ENCODE peak calls at places on chromosomes 11 and 22, in five cellular contexts. M is AG04450; P is stimulated activated CD4-positive, alpha-beta T cell treated with anti-CD3 and anti-CD28 coated beads, TNF-alpha, amount 100 ng/mL, for 24 hours; Q is activated effector memory CD4-positive, alpha-beta T cell treated with anti-CD3 and anti-CD28 coated beads, Interleukin-2, amount 50 U/mL, for 16 hours; O is ACHN. R is an unnamed sample.

GRCh38 chr22:23315341-23315917 is 135.1 kb downstream of the BCR start:
- DNase-seq in P (peak; percentile 18), Q (peak; percentile 83), M (no peak), O (peak; percentile 65), R (peak; percentile 29)

GRCh38 chr22:19885841-19886592 is 31.3 kb upstream of the GNB1L start:
- DNase-seq in O (no peak), M (no peak), Q (peak; percentile 52), P (no peak), R (no peak)

GRCh38 chr11:25566298-25567200 is 765.4 kb upstream of the ANO3 start:
- DNase-seq in M (no peak), P (no peak), O (no peak), Q (no peak), R (no peak)

GRCh38 chr11:18383388-18384156 is 10.8 kb upstream of the LDHA start:
- DNase-seq in M (peak; percentile 64), Q (peak; percentile 89), P (peak; percentile 67), O (peak; percentile 97), R (no peak)

GRCh38 chr22:23606204-23607131 is 25.7 kb downstream of the DRICH1 start:
- DNase-seq in P (no peak), Q (no peak), M (no peak), O (no peak), R (no peak)

GRCh38 chr11:70732493-70733206 is 334.3 kb downstream of the CTTN start:
- DNase-seq in O (no peak), Q (no peak), P (no peak), M (no peak), R (no peak)

GRCh38 chr11:18721576-18722292 is 4.3 kb downstream of the IGSF22 start:
- DNase-seq in O (peak; percentile 53), M (no peak), P (no peak), Q (peak; percentile 77), R (peak; percentile 14)

GRCh38 chr11:64677441-64678023 is 45.5 kb downstream of the NRXN2 start:
- DNase-seq in O (no peak), M (no peak), Q (no peak), P (no peak), R (no peak)

GRCh38 chr11:107590460-107591097 is 368 bp upstream of the ELMOD1 start:
- DNase-seq in M (no peak), Q (no peak), O (no peak), P (no peak), R (no peak)

GRCh38 chr22:49372530-49373288 is 455.0 kb downstream of the BRD1 start:
- DNase-seq in Q (peak; percentile 59), P (no peak), O (peak; percentile 57), M (no peak), R (no peak)

GRCh38 chr11:64793271-64794160 is 9.5 kb downstream of the MAP4K2 start:
- DNase-seq in Q (no peak), M (no peak), P (no peak), O (no peak), R (no peak)

GRCh38 chr22:25508161-25508560 is 56.3 kb upstream of the GRK3 start:
- DNase-seq in O (no peak), Q (no peak), M (no peak), P (no peak), R (no peak)

GRCh38 chr22:47625013-47625385 is 862.5 kb downstream of the TBC1D22A start:
- DNase-seq in P (no peak), O (no peak), Q (peak; percentile 37), M (no peak), R (no peak)

GRCh38 chr11:131809203-131809948 is 439.0 kb downstream of the NTM start:
- DNase-seq in O (no peak), P (no peak), Q (no peak), M (no peak), R (peak; percentile 8)

GRCh38 chr11:17822021-17822781 is 87.6 kb downstream of the KCNC1 start:
- DNase-seq in P (no peak), O (no peak), M (peak; percentile 37), Q (no peak), R (no peak)

GRCh38 chr11:15768321-15768720 is 588.0 kb downstream of the SOX6 start:
- DNase-seq in Q (no peak), P (no peak), O (no peak), M (no peak), R (no peak)

GRCh38 chr22:39242809-39243442 is 1.9 kb downstream of the PDGFB start:
- DNase-seq in M (no peak), Q (peak; percentile 75), O (no peak), P (no peak), R (peak; percentile 27)

GRCh38 chr11:77473001-77473800 is 693 bp downstream of the PAK1 start:
- DNase-seq in O (peak; percentile 47), P (peak; percentile 16), Q (peak; percentile 81), M (no peak), R (peak; percentile 62)

GRCh38 chr11:9922806-9923205 is 258.9 kb downstream of the SWAP70 start:
- DNase-seq in Q (no peak), P (no peak), M (no peak), O (no peak), R (no peak)

GRCh38 chr11:14300661-14301304 is 58.2 kb downstream of the RRAS2 start:
- DNase-seq in M (no peak), P (peak; percentile 12), Q (peak; percentile 71), O (peak; percentile 68), R (peak; percentile 34)

GRCh38 chr11:34311126-34311525 is 46.7 kb downstream of the ABTB2 start:
- DNase-seq in M (no peak), O (no peak), P (no peak), Q (no peak), R (no peak)

GRCh38 chr11:20873054-20873453 is 203.7 kb downstream of the NELL1 start:
- DNase-seq in P (no peak), M (no peak), O (peak; percentile 55), Q (no peak), R (peak; percentile 81)

GRCh38 chr22:30290679-30291333 is 1.5 kb upstream of the CASTOR1 start:
- DNase-seq in P (no peak), M (no peak), Q (no peak), O (peak; percentile 65), R (peak; percentile 54)

GRCh38 chr11:61627831-61628753 is 47.2 kb upstream of the SYT7 start:
- DNase-seq in Q (peak; percentile 67), O (peak; percentile 57), P (no peak), M (peak; percentile 50), R (peak; percentile 56)

GRCh38 chr22:44192098-44192810 is 11.5 kb downstream of the PARVG start:
- DNase-seq in Q (peak; percentile 73), M (no peak), P (peak; percentile 5), O (peak; percentile 18), R (no peak)

GRCh38 chr11:47433991-47434786 is 8.0 kb upstream of the PSMC3 start:
- DNase-seq in O (peak; percentile 28), M (no peak), P (no peak), Q (no peak), R (no peak)

GRCh38 chr22:43926349-43926710 is 2.7 kb downstream of the PNPLA3 start:
- DNase-seq in O (no peak), M (no peak), Q (no peak), P (no peak), R (no peak)

GRCh38 chr11:77819921-77820564 is 479 bp downstream of the RSF1 start:
- DNase-seq in Q (peak; percentile 80), O (peak; percentile 41), P (peak; percentile 7), M (no peak), R (peak; percentile 64)

GRCh38 chr11:81772161-81772560 is 961.5 kb downstream of the FAM181B start:
- DNase-seq in M (no peak), P (no peak), O (no peak), Q (no peak), R (no peak)

GRCh38 chr11:85619497-85619896 is 7.6 kb downstream of the DLG2 start:
- DNase-seq in Q (no peak), O (no peak), P (no peak), M (no peak), R (no peak)